ENCODE peak calls at places on chromosomes 5 and 9, in five cellular contexts. D, P, K, S and M are unnamed samples.

GRCh38 chr5:177428574-177429217 is 2.2 kb downstream of the GRK6 start:
- DNase-seq in D (peak), P (no peak), K (no peak), S (no peak), M (no peak)

GRCh38 chr9:134028076-134028475 is 2.8 kb downstream of the BRD3OS start:
- DNase-seq in D (no peak), P (no peak), K (no peak), S (no peak), M (no peak)

GRCh38 chr5:173778152-173778782 is 109.9 kb upstream of the CPEB4 start:
- DNase-seq in D (no peak), P (no peak), K (no peak), S (no peak), M (peak)

GRCh38 chr9:83582026-83582425 is 40.9 kb upstream of the IDNK start:
- DNase-seq in D (no peak), P (no peak), K (no peak), S (peak), M (no peak)

GRCh38 chr5:80141681-80142080 is 106.5 kb downstream of the THBS4 start:
- DNase-seq in D (no peak), P (no peak), K (no peak), S (no peak), M (no peak)

GRCh38 chr5:131538177-131538593 is 96.8 kb downstream of the RAPGEF6 start:
- DNase-seq in D (no peak), P (no peak), K (no peak), S (peak), M (no peak)

GRCh38 chr5:139740138-139740992 is 55.2 kb upstream of the PSD2 start:
- DNase-seq in D (no peak), P (no peak), K (no peak), S (no peak), M (no peak)

GRCh38 chr9:71628247-71628646 is 140.1 kb downstream of the CEMIP2 start:
- DNase-seq in D (no peak), P (no peak), K (no peak), S (peak), M (no peak)

GRCh38 chr5:97420646-97421045 is 237.6 kb upstream of the RIOK2 start:
- DNase-seq in D (no peak), P (no peak), K (no peak), S (no peak), M (no peak)

GRCh38 chr5:119743927-119744326 is 114.6 kb downstream of the FAM170A start:
- DNase-seq in D (no peak), P (no peak), K (no peak), S (peak), M (no peak)

GRCh38 chr9:89109666-89110065 is 69.0 kb downstream of the SHC3 start:
- DNase-seq in D (no peak), P (no peak), K (no peak), S (no peak), M (no peak)

GRCh38 chr9:93676310-93677054 is 100.1 kb downstream of the PHF2 start:
- DNase-seq in D (no peak), P (no peak), K (no peak), S (no peak), M (peak)

GRCh38 chr9:32698706-32699277 is 63.3 kb upstream of the TAF1L start:
- DNase-seq in D (no peak), P (no peak), K (no peak), S (peak), M (no peak)

GRCh38 chr5:171365351-171365750 is 22.3 kb upstream of the NPM1 start:
- DNase-seq in D (no peak), P (no peak), K (no peak), S (no peak), M (no peak)

GRCh38 chr5:14821721-14822120 is 49.9 kb downstream of the ANKH start:
- DNase-seq in D (no peak), P (no peak), K (no peak), S (peak), M (no peak)

GRCh38 chr5:154849791-154850201 is 607 bp downstream of the FAXDC2 start:
- DNase-seq in D (no peak), P (no peak), K (no peak), S (no peak), M (no peak)

GRCh38 chr5:52920929-52921328 is 68.2 kb upstream of the ITGA2 start:
- DNase-seq in D (no peak), P (no peak), K (no peak), S (peak), M (no peak)

GRCh38 chr9:122268041-122268814 is 3.5 kb downstream of the MRRF start:
- DNase-seq in D (no peak), P (no peak), K (no peak), S (no peak), M (no peak)

GRCh38 chr9:118785456-118785855 is 583.8 kb downstream of the BRINP1 start:
- DNase-seq in D (no peak), P (no peak), K (no peak), S (no peak), M (no peak)

GRCh38 chr5:129003232-129003631 is 37.9 kb downstream of the SLC27A6 start:
- DNase-seq in D (no peak), P (no peak), K (no peak), S (peak), M (no peak)

GRCh38 chr5:82812575-82812974 is 264.6 kb downstream of the TMEM167A start:
- DNase-seq in D (no peak), P (no peak), K (no peak), S (no peak), M (no peak)

GRCh38 chr9:14006586-14007198 is 307.2 kb downstream of the NFIB start:
- DNase-seq in D (no peak), P (no peak), K (no peak), S (no peak), M (no peak)

GRCh38 chr9:127116088-127116726 is 6.2 kb downstream of the ANGPTL2 start:
- DNase-seq in D (no peak), P (no peak), K (no peak), S (peak), M (no peak)

GRCh38 chr9:105694848-105695581 is 674 bp downstream of the TMEM38B start:
- DNase-seq in D (peak), P (peak), K (peak), S (peak), M (peak)

GRCh38 chr5:92715946-92716345 is 865.1 kb downstream of the NR2F1-AS1 start:
- DNase-seq in D (no peak), P (no peak), K (no peak), S (no peak), M (no peak)

GRCh38 chr5:143775258-143775657 is 36.7 kb upstream of the HMHB1 start:
- DNase-seq in D (no peak), P (no peak), K (no peak), S (peak), M (no peak)

GRCh38 chr9:79134654-79135053 is 437.1 kb upstream of the TLE4 start:
- DNase-seq in D (no peak), P (no peak), K (no peak), S (peak), M (no peak)

GRCh38 chr5:79193643-79194042 is 42.3 kb upstream of the JMY start:
- DNase-seq in D (no peak), P (no peak), K (no peak), S (no peak), M (no peak)

GRCh38 chr5:52801329-52801728 is 13.6 kb downstream of the ITGA1 start:
- DNase-seq in D (no peak), P (no peak), K (no peak), S (no peak), M (no peak)

GRCh38 chr9:120841930-120842684 is 615 bp downstream of the PSMD5 start:
- DNase-seq in D (no peak), P (no peak), K (no peak), S (no peak), M (no peak)

GRCh38 chr5:115461506-115462290 is 82.9 kb downstream of the FEM1C start:
- DNase-seq in D (no peak), P (no peak), K (no peak), S (peak), M (no peak)

GRCh38 chr5:93831449-93831848 is 90.0 kb upstream of the POU5F2 start:
- DNase-seq in D (no peak), P (no peak), K (no peak), S (peak), M (no peak)

GRCh38 chr5:149886697-149887470 is 57.7 kb downstream of the PDE6A start:
- DNase-seq in D (no peak), P (no peak), K (no peak), S (peak), M (peak)

GRCh38 chr5:134509308-134510040 is 16.0 kb upstream of the JADE2 start:
- DNase-seq in D (no peak), P (no peak), K (no peak), S (peak), M (peak)

GRCh38 chr5:6845856-6846255 is 132.6 kb downstream of the TENT4A start:
- DNase-seq in D (no peak), P (no peak), K (no peak), S (no peak), M (no peak)

GRCh38 chr9:105713260-105713938 is 19.1 kb downstream of the TMEM38B start:
- DNase-seq in D (no peak), P (no peak), K (no peak), S (no peak), M (no peak)